ENCODE peak calls at places on chromosome 10, in nine cellular contexts. X is AG04450; C is iPS DF 6.9; W is small intestine; V is CD8-positive, alpha-beta T cell; J is effector memory CD4-positive, alpha-beta T cell; O is heart right ventricle; P is trophoblast cell; S is dorsolateral prefrontal cortex. G is an unnamed sample.
A peak's percentile ranks its signal among the peaks of the same experiment; 100 is the strongest.

GRCh38 chr10:29618341-29619171 is 16.2 kb downstream of the SVIL start:
- DNase-seq in C (no peak), P (peak; percentile 88), J (no peak), X (no peak), S (no peak), W (no peak), V (no peak), O (no peak), G (peak; percentile 86)

GRCh38 chr10:96369890-96370574 is 11.2 kb upstream of the OPALIN start:
- DNase-seq in W (peak; percentile 76), S (no peak), J (no peak), O (no peak), P (peak; percentile 82), V (no peak), X (no peak), C (no peak), G (no peak)

GRCh38 chr10:87640043-87640442 is 19.6 kb upstream of the PAPSS2 start:
- DNase-seq in S (no peak), J (no peak), O (no peak), X (no peak), W (no peak), P (no peak), V (no peak), C (no peak), G (no peak)

GRCh38 chr10:92479541-92479940 is 94.4 kb downstream of the IDE start:
- DNase-seq in P (no peak), O (no peak), S (no peak), V (no peak), W (no peak), J (no peak), C (no peak), X (no peak), G (no peak)

GRCh38 chr10:33163941-33164824 is 170.3 kb downstream of the NRP1 start:
- DNase-seq in V (no peak), P (no peak), O (no peak), X (no peak), S (no peak), J (no peak), C (no peak), W (no peak), G (peak; percentile 35)

GRCh38 chr10:8794860-8795259 is 740.4 kb downstream of the GATA3 start:
- DNase-seq in V (no peak), W (no peak), C (no peak), J (no peak), S (no peak), P (no peak), O (no peak), X (no peak), G (no peak)

GRCh38 chr10:59310324-59310914 is 51.9 kb downstream of the FAM13C start:
- DNase-seq in C (no peak), W (no peak), S (no peak), O (no peak), X (no peak), V (no peak), P (no peak), J (no peak), G (no peak)

GRCh38 chr10:102186128-102186527 is 33.9 kb downstream of the NOLC1 start:
- DNase-seq in W (no peak), P (no peak), O (no peak), V (no peak), X (no peak), S (no peak), J (no peak), C (no peak), G (no peak)

GRCh38 chr10:79411546-79412495 is 33.6 kb downstream of the ZCCHC24 start:
- DNase-seq in J (no peak), C (no peak), O (no peak), V (no peak), W (no peak), P (no peak), X (no peak), S (no peak), G (no peak)

GRCh38 chr10:62002753-62003152 is 101.3 kb downstream of the ARID5B start:
- DNase-seq in C (no peak), O (no peak), S (no peak), V (no peak), W (no peak), P (no peak), J (no peak), X (no peak), G (no peak)

GRCh38 chr10:339038-339391 is 203.8 kb downstream of the ZMYND11 start:
- DNase-seq in C (no peak), X (no peak), W (no peak), J (no peak), O (no peak), S (no peak), V (no peak), P (no peak), G (no peak)

GRCh38 chr10:119595134-119595714 is 1.5 kb downstream of the TIAL1 start:
- DNase-seq in P (peak; percentile 54), J (no peak), C (no peak), S (no peak), V (no peak), W (peak; percentile 56), O (no peak), X (no peak), G (no peak)

GRCh38 chr10:19498348-19499290 is 317.6 kb upstream of the PLXDC2 start:
- DNase-seq in X (no peak), W (no peak), S (no peak), O (no peak), J (no peak), C (no peak), P (peak; percentile 8), V (no peak), G (no peak)

GRCh38 chr10:123522702-123523312 is 143.3 kb upstream of the GPR26 start:
- DNase-seq in O (no peak), W (no peak), X (no peak), V (no peak), S (no peak), J (no peak), P (no peak), C (no peak), G (no peak)

GRCh38 chr10:82889703-82890102 is 1014.7 kb downstream of the NRG3 start:
- DNase-seq in J (no peak), V (no peak), X (no peak), O (no peak), P (no peak), C (no peak), W (no peak), S (no peak), G (no peak)

GRCh38 chr10:88954458-88955083 is 2.0 kb upstream of the ACTA2 start:
- DNase-seq in P (no peak), W (no peak), V (no peak), O (no peak), J (no peak), C (no peak), X (no peak), S (no peak), G (no peak)

GRCh38 chr10:88949051-88949450 is 3.5 kb downstream of the ACTA2 start:
- DNase-seq in C (no peak), J (no peak), W (no peak), O (no peak), V (no peak), P (no peak), X (no peak), S (no peak), G (no peak)

GRCh38 chr10:88953662-88954061 is 1.1 kb upstream of the ACTA2 start:
- DNase-seq in X (no peak), S (no peak), C (no peak), O (no peak), V (no peak), W (no peak), J (no peak), P (no peak), G (no peak)

GRCh38 chr10:88949912-88950664 is 2.5 kb downstream of the ACTA2 start:
- DNase-seq in V (no peak), W (no peak), J (no peak), S (no peak), X (no peak), C (no peak), P (no peak), O (no peak), G (no peak)

GRCh38 chr10:88952647-88953111 is at the start of gene ACTA2:
- DNase-seq in J (no peak), P (no peak), O (peak; percentile 53), W (no peak), S (no peak), C (no peak), X (peak; percentile 65), V (no peak), G (no peak)
- H3K27ac ChIP-seq in J (no peak within 1 kb of the TSS), P (peak within 1 kb of the TSS; percentile 71), O (peak within 1 kb of the TSS; percentile 13), W (no peak within 1 kb of the TSS), S (peak within 1 kb of the TSS; percentile 53), C (no peak within 1 kb of the TSS), X (peak within 1 kb of the TSS; percentile 95), V (no peak within 1 kb of the TSS), G (no peak within 1 kb of the TSS)

DNA sequence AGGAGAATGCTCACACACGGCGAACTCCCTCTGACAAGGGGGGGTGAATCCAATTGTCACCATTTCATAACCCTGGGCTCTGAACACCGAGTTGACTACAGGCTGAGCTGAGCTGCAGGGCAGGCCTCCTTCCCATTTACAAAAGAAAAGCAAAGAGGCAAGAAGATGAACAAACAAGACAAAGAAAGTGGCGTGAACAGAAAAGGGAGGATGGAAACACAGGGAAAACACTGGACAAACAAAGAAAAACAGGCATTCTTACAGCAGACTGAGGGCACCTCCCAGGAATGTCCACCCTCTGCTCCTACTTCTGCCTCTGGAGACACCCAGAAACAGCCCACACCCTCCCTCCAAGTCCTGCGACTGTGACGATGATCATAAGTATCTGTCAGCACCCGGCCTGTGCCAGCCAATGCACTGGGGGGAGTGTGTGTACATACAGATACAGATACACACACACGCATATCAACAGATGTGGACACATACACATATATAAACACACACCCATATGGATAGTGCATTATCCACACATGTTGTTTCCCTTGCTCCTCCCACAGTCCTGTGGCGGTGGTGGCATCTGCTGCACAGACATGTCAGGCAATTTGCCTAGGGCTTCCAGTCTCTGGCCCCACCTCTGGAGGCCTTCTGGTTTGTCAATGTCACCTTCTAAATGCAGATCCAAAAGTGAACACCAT is 66.2 kb downstream of the FAM53B start:
- DNase-seq in O (no peak), C (no peak), X (no peak), J (no peak), W (peak; percentile 44), P (no peak), S (no peak), V (no peak), G (no peak)
- H3K4me3 ChIP-seq in O (no peak overlapping the region), C (no peak overlapping the region), X (no peak overlapping the region), J (peak overlapping the region; percentile 41), W (no peak overlapping the region), P (no peak overlapping the region), S (no peak overlapping the region), V (peak overlapping the region; percentile 40), G (no peak overlapping the region)

GRCh38 chr10:43607199-43607573 is 948 bp downstream of the ZNF485 start:
- DNase-seq in S (no peak), X (no peak), W (no peak), P (no peak), O (no peak), J (no peak), C (no peak), V (no peak), G (no peak)
- H3K27ac ChIP-seq in S (no peak overlapping the region), X (no peak overlapping the region), W (no peak overlapping the region), P (no peak overlapping the region), O (no peak overlapping the region), J (no peak overlapping the region), C (no peak overlapping the region), V (no peak overlapping the region), G (no peak overlapping the region)

GRCh38 chr10:66927271-66927950 is 1.6 kb downstream of the LRRTM3 start:
- DNase-seq in W (no peak), V (no peak), J (no peak), O (no peak), C (no peak), P (no peak), X (no peak), S (peak; percentile 44), G (no peak)
- H3K4me3 ChIP-seq in W (no peak overlapping the region), V (no peak overlapping the region), J (no peak overlapping the region), O (no peak overlapping the region), C (no peak overlapping the region), P (no peak overlapping the region), X (no peak overlapping the region), S (peak overlapping the region; percentile 62), G (no peak overlapping the region)

G was measured in SJCRH30.